ENCODE peak calls at places on chromosome 1, in four cellular contexts. One of them, this sample, is unnamed.

GRCh38 chr1:200907611-200908097 is 13.0 kb downstream of the INAVA start:
- DNase-seq in HepG2: peak; percentile 90
- DNase-seq in GM12878: peak; percentile 67
- DNase-seq in H1: no peak
- DNase-seq in this sample: no peak

GRCh38 chr1:243850013-243850367 is at the start of gene AKT3:
- DNase-seq in HepG2: no peak
- DNase-seq in GM12878: no peak
- DNase-seq in H1: no peak
- DNase-seq in this sample: no peak

GRCh38 chr1:195530961-195531360 is 1077.3 kb downstream of the KCNT2 start:
- DNase-seq in H1: no peak
- DNase-seq in HepG2: no peak
- DNase-seq in GM12878: no peak
- DNase-seq in this sample: no peak

GRCh38 chr1:205950826-205951549 is 7.7 kb upstream of the SLC26A9 start:
- DNase-seq in HepG2: no peak
- DNase-seq in GM12878: no peak
- DNase-seq in H1: no peak
- DNase-seq in this sample: no peak

GRCh38 chr1:8712413-8713229 is 104.8 kb downstream of the RERE start:
- DNase-seq in HepG2: peak; percentile 87
- DNase-seq in H1: no peak
- DNase-seq in GM12878: no peak
- DNase-seq in this sample: no peak

GRCh38 chr1:9615316-9616063 is 26.8 kb downstream of the TMEM201 start:
- DNase-seq in H1: peak; percentile 86
- DNase-seq in HepG2: peak; percentile 35
- DNase-seq in GM12878: no peak
- DNase-seq in this sample: peak; percentile 79

GRCh38 chr1:48471103-48471502 is 901 bp downstream of the SPATA6 start:
- DNase-seq in GM12878: no peak
- DNase-seq in H1: peak; percentile 45
- DNase-seq in HepG2: no peak
- DNase-seq in this sample: no peak

GRCh38 chr1:99771522-99771921 is 5.1 kb upstream of the FRRS1 start:
- DNase-seq in GM12878: no peak
- DNase-seq in HepG2: no peak
- DNase-seq in H1: no peak
- DNase-seq in this sample: peak; percentile 38

GRCh38 chr1:91735266-91735845 is 150.6 kb downstream of the TGFBR3 start:
- DNase-seq in HepG2: peak; percentile 35
- DNase-seq in GM12878: no peak
- DNase-seq in H1: no peak
- DNase-seq in this sample: no peak

GRCh38 chr1:237877628-237878027 is 13.1 kb downstream of the ZP4 start:
- DNase-seq in GM12878: no peak
- DNase-seq in HepG2: no peak
- DNase-seq in H1: no peak
- DNase-seq in this sample: no peak

GRCh38 chr1:84862810-84863251 is 30.2 kb downstream of the LPAR3 start:
- DNase-seq in GM12878: peak; percentile 80
- DNase-seq in H1: no peak
- DNase-seq in HepG2: no peak
- DNase-seq in this sample: no peak

GRCh38 chr1:154767315-154768240 is 102.5 kb downstream of the KCNN3 start:
- DNase-seq in H1: no peak
- DNase-seq in GM12878: no peak
- DNase-seq in HepG2: no peak
- DNase-seq in this sample: no peak

GRCh38 chr1:29210278-29211085 is 20.3 kb downstream of the MECR start:
- DNase-seq in GM12878: peak; percentile 16
- DNase-seq in H1: no peak
- DNase-seq in HepG2: no peak
- DNase-seq in this sample: no peak

GRCh38 chr1:23384312-23385058 is 14.8 kb upstream of the ZNF436 start:
- DNase-seq in H1: no peak
- DNase-seq in HepG2: peak; percentile 68
- DNase-seq in GM12878: no peak
- DNase-seq in this sample: peak; percentile 68

GRCh38 chr1:25820247-25821111 is 725 bp downstream of the MTFR1L start:
- DNase-seq in H1: peak; percentile 74
- DNase-seq in HepG2: peak; percentile 69
- DNase-seq in GM12878: peak; percentile 50
- DNase-seq in this sample: peak; percentile 87

GRCh38 chr1:36542024-36542961 is 59.6 kb upstream of the CSF3R start:
- DNase-seq in HepG2: no peak
- DNase-seq in GM12878: no peak
- DNase-seq in H1: no peak
- DNase-seq in this sample: no peak
- TF ChIP-seq HDAC6 in HepG2: no peak
- TF ChIP-seq HDAC6 in GM12878: no peak
- TF ChIP-seq HDAC6 in H1: no peak
- TF ChIP-seq HDAC6 in this sample: no peak

DNA sequence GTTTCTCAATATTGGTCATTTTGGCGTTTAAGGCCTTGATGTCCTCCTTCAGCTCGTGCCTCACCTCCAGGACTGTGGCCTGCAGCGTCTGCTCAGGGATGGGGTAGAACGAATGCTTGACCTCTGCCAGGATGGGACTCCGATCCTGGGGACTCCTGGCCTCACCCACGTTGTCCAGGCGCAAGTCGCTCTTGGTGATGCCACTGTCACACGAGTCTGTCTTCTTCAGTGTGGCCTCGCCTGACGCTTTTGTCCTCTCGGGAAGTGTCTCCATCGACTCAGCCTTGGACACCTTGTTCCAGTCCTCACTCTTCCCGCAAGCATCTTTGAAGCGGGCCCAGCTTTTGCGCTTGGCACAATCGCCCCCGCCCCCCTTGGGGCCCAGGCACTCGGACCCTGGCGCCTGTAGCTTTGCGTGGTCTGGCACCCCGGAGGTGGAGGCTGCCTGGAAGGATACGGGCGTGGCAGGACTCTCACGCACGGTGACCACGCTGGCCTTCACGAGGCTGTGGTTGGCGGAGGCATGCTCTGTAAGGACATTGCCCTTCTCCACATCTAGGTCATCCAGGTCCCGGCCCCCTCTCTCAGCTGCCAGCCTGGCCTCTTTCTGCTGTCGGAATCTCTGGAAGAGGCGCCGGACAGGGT is 354.8 kb downstream of the HHAT start:
- DNase-seq in HepG2: no peak
- DNase-seq in H1: no peak
- DNase-seq in GM12878: no peak
- DNase-seq in this sample: no peak
- TF ChIP-seq ATF3 in HepG2: no peak
- TF ChIP-seq ATF3 in H1: no peak
- TF ChIP-seq ATF3 in GM12878: no peak
- TF ChIP-seq ATF3 in this sample: no peak

DNA sequence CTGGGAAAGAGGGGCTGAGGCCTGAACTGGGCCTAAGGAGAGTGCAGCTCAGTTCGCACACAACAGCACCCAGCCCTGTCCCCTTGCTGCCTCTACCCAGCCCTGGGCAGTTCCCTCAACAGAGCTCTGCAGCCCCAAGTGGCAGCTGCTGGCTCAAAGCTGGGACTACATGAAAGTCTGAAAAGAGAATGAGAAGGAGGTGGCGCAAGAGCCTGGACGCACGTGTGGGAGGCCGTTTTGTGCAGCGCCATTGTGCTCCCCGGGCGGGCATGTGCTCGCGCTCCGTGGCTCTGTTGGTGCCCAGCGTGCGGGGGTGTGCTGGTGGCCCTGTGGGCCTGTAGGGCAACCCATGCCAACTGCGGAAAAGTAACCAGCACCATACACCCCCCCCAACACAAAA is 10.3 kb downstream of the GPR37L1 start:
- DNase-seq in GM12878: no peak
- DNase-seq in HepG2: no peak
- DNase-seq in H1: no peak
- DNase-seq in this sample: no peak
- TF ChIP-seq HDAC6 in GM12878: no peak
- TF ChIP-seq HDAC6 in HepG2: no peak
- TF ChIP-seq HDAC6 in H1: no peak
- TF ChIP-seq HDAC6 in this sample: no peak

DNA sequence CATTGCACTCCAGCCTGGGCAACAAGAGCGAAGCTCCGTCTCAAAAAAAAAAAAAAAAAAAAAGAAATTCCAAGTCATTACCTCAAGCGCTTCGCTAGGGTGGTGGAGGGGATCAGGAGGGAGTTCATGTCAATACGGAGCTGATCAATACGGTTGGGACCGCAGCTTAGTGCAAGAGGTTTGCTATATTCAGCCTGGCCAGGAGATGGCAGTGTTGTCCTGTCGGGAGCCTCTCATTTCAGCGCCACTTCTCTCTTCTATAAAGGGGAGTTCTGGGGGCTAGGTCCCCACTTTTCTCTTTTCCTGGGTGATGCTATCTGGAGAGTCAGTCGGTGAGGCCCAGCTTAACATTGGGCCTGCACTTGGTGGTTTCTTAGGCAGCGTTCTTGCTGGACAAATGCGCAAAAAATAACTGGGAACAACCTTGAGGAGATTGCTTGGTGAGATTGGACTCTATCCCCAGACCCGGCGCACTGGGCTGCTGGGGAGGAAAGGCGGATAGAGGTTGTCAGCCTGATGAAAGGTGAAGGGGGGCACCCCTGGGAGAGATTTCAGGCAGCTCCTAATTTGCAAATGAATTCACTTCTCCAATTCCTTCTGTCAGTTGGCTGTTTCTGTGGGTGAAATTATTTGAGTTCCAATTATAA is 40.4 kb downstream of the KIAA0040 start:
- DNase-seq in HepG2: peak; percentile 32
- DNase-seq in H1: peak; percentile 92
- DNase-seq in GM12878: no peak
- DNase-seq in this sample: peak; percentile 87
- TF ChIP-seq ATF3 in HepG2: no peak
- TF ChIP-seq ATF3 in H1: no peak
- TF ChIP-seq ATF3 in GM12878: no peak
- TF ChIP-seq ATF3 in this sample: no peak

GRCh38 chr1:87555366-87555765 is 226.7 kb downstream of the LMO4 start:
- DNase-seq in HepG2: no peak
- DNase-seq in GM12878: no peak
- DNase-seq in H1: no peak
- DNase-seq in this sample: no peak

GRCh38 chr1:87560137-87560536 is 231.5 kb downstream of the LMO4 start:
- DNase-seq in GM12878: no peak
- DNase-seq in H1: no peak
- DNase-seq in HepG2: no peak
- DNase-seq in this sample: no peak

GRCh38 chr1:87556326-87556725 is 227.6 kb downstream of the LMO4 start:
- DNase-seq in H1: no peak
- DNase-seq in GM12878: no peak
- DNase-seq in HepG2: no peak
- DNase-seq in this sample: no peak

DNA sequence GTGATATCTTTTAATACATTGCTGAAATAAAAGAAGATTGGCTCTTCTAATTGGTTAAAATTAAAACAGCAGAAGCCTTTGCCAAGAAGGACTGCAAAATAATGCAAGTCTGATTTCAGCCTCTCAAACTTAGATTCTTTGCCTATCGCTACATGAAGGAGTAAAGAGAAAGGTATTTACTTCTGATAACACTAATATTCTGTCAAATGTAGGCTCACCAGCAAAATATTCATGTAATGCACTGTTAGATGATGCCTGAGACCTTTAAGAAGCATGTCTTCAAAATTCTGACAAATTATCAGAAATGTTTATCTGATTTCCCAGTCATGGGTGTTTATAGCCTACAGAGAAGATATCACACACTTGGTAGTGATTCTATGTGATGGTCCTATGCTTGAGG is 232.3 kb downstream of the LMO4 start:
- DNase-seq in HepG2: no peak
- DNase-seq in H1: no peak
- DNase-seq in GM12878: no peak
- DNase-seq in this sample: no peak
- TF ChIP-seq HDAC6 in HepG2: no peak
- TF ChIP-seq HDAC6 in H1: no peak
- TF ChIP-seq HDAC6 in GM12878: no peak
- TF ChIP-seq HDAC6 in this sample: no peak

GRCh38 chr1:37556712-37557196 is at the start of gene DNALI1:
- DNase-seq in GM12878: no peak
- DNase-seq in HepG2: peak; percentile 44
- DNase-seq in H1: peak; percentile 98
- DNase-seq in this sample: peak; percentile 96
- TF ChIP-seq ATF3 in GM12878: no peak
- TF ChIP-seq ATF3 in HepG2: no peak
- TF ChIP-seq ATF3 in H1: no peak
- TF ChIP-seq ATF3 in this sample: no peak

GRCh38 chr1:227072991-227073390 is 132.9 kb downstream of the COQ8A start:
- DNase-seq in HepG2: no peak
- DNase-seq in H1: no peak
- DNase-seq in GM12878: no peak
- DNase-seq in this sample: no peak
- TF ChIP-seq HDAC6 in HepG2: no peak
- TF ChIP-seq HDAC6 in H1: no peak
- TF ChIP-seq HDAC6 in GM12878: no peak
- TF ChIP-seq HDAC6 in this sample: no peak

GRCh38 chr1:81811757-81812371 is 11.1 kb downstream of the ADGRL2 start:
- DNase-seq in GM12878: no peak
- DNase-seq in HepG2: no peak
- DNase-seq in H1: no peak
- DNase-seq in this sample: no peak
- TF ChIP-seq ATF3 in GM12878: no peak
- TF ChIP-seq ATF3 in HepG2: no peak
- TF ChIP-seq ATF3 in H1: no peak
- TF ChIP-seq ATF3 in this sample: no peak

GRCh38 chr1:107794571-107794970 is 170.4 kb downstream of the VAV3 start:
- DNase-seq in HepG2: no peak
- DNase-seq in GM12878: no peak
- DNase-seq in H1: no peak
- DNase-seq in this sample: no peak
- TF ChIP-seq HDAC6 in HepG2: no peak
- TF ChIP-seq HDAC6 in GM12878: no peak
- TF ChIP-seq HDAC6 in H1: no peak
- TF ChIP-seq HDAC6 in this sample: no peak